ENCODE peak calls at places on chromosomes 11 and 22, in four cellular contexts. One of them, this sample, is unnamed.

GRCh38 chr11:68454767-68455166 is 5.8 kb upstream of the PPP6R3 start:
- DNase-seq in foreskin fibroblast: no peak
- DNase-seq in fibroblast of lung: no peak
- DNase-seq in colonic mucosa: no peak
- DNase-seq in this sample: no peak

GRCh38 chr11:68658097-68658496 is 26.2 kb upstream of the GAL start:
- DNase-seq in foreskin fibroblast: no peak
- DNase-seq in colonic mucosa: no peak
- DNase-seq in fibroblast of lung: peak
- DNase-seq in this sample: no peak

GRCh38 chr22:39518996-39519680 is 1.2 kb upstream of the ATF4 start:
- DNase-seq in foreskin fibroblast: no peak
- DNase-seq in colonic mucosa: peak
- DNase-seq in fibroblast of lung: peak
- DNase-seq in this sample: no peak

GRCh38 chr11:66579017-66579606 is 10.7 kb upstream of the CTSF start:
- DNase-seq in fibroblast of lung: peak
- DNase-seq in colonic mucosa: peak
- DNase-seq in foreskin fibroblast: peak
- DNase-seq in this sample: peak

GRCh38 chr22:49570032-49570848 is 257.4 kb downstream of the BRD1 start:
- DNase-seq in fibroblast of lung: no peak
- DNase-seq in foreskin fibroblast: no peak
- DNase-seq in colonic mucosa: no peak
- DNase-seq in this sample: no peak

GRCh38 chr11:72780291-72781062 is 13.4 kb downstream of the STARD10 start:
- DNase-seq in colonic mucosa: no peak
- DNase-seq in foreskin fibroblast: no peak
- DNase-seq in fibroblast of lung: no peak
- DNase-seq in this sample: no peak

GRCh38 chr11:128814856-128815705 is 52.0 kb downstream of the KCNJ1 start:
- DNase-seq in foreskin fibroblast: peak
- DNase-seq in fibroblast of lung: peak
- DNase-seq in colonic mucosa: no peak
- DNase-seq in this sample: no peak

GRCh38 chr11:67584205-67584880 is 731 bp downstream of the GSTP1 start:
- DNase-seq in colonic mucosa: peak
- DNase-seq in fibroblast of lung: peak
- DNase-seq in foreskin fibroblast: peak
- DNase-seq in this sample: no peak

GRCh38 chr11:130020323-130020722 is 17.7 kb upstream of the PRDM10 start:
- DNase-seq in fibroblast of lung: no peak
- DNase-seq in colonic mucosa: no peak
- DNase-seq in foreskin fibroblast: no peak
- DNase-seq in this sample: no peak

GRCh38 chr11:65224939-65225283 is 36.9 kb upstream of the POLA2 start:
- DNase-seq in foreskin fibroblast: peak
- DNase-seq in fibroblast of lung: peak
- DNase-seq in colonic mucosa: no peak
- DNase-seq in this sample: no peak

GRCh38 chr11:86160546-86161149 is 83.9 kb upstream of the EED start:
- DNase-seq in colonic mucosa: no peak
- DNase-seq in foreskin fibroblast: no peak
- DNase-seq in fibroblast of lung: no peak
- DNase-seq in this sample: no peak

GRCh38 chr22:50083462-50084081 is 1.7 kb downstream of the MLC1 start:
- DNase-seq in colonic mucosa: no peak
- DNase-seq in fibroblast of lung: no peak
- DNase-seq in foreskin fibroblast: no peak
- DNase-seq in this sample: no peak

GRCh38 chr11:59778122-59778521 is 22.9 kb downstream of the STX3 start:
- DNase-seq in foreskin fibroblast: no peak
- DNase-seq in colonic mucosa: peak
- DNase-seq in fibroblast of lung: no peak
- DNase-seq in this sample: no peak

GRCh38 chr22:39938509-39938908 is 21.7 kb upstream of the TMA7B start:
- DNase-seq in fibroblast of lung: no peak
- DNase-seq in colonic mucosa: no peak
- DNase-seq in foreskin fibroblast: no peak
- DNase-seq in this sample: peak

GRCh38 chr22:42275970-42276369 is 5.5 kb upstream of the TCF20 start:
- DNase-seq in colonic mucosa: no peak
- DNase-seq in fibroblast of lung: no peak
- DNase-seq in foreskin fibroblast: no peak
- DNase-seq in this sample: no peak

GRCh38 chr11:66443602-66444001 is 5.0 kb upstream of the MRPL11 start:
- DNase-seq in fibroblast of lung: peak
- DNase-seq in colonic mucosa: no peak
- DNase-seq in foreskin fibroblast: peak
- DNase-seq in this sample: no peak

DNA sequence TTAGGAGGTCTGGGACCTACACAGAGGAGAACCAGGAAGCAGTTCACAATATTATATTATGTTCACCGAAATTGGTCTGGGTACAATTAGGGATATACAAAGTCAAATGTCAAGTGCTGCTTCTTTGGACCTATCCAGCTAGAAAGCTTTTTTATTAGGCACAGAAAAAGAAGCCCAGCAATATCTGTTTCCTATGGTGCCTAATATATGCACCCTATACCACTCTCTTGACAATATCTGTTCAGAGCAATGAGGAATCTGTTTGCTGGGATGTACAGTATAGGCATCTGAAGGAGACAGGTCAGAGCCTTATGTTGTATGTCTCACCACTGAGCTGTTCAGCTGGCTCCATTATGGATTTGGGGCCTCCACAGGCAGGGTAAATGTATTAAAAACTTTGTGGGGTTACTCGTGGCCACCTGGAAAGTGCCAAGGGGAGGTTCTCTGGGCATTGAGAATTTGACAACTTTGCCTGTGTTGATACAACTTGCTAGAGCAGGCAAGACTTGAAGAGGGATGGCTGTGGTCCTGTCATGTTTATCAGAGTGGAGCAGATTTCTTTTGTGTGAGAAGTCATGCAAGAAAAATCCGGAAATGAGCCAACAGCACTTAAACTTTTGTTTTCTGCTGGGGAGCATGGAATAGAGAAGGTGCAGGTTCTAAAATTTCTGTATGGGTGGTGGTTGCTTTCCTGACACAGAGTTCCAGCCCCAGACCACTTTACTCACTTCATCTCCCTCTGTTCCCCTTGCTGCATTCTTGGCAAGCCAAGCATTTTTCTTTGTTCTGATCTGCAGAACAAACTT is 10.1 kb downstream of the STIM1 start:
- DNase-seq in foreskin fibroblast: peak
- DNase-seq in fibroblast of lung: peak
- DNase-seq in colonic mucosa: no peak
- DNase-seq in this sample: no peak
- H3K4me3 ChIP-seq in foreskin fibroblast: no peak
- H3K4me3 ChIP-seq in fibroblast of lung: no peak
- H3K4me3 ChIP-seq in colonic mucosa: no peak
- H3K4me3 ChIP-seq in this sample: peak

GRCh38 chr11:105757107-105757506 is 147.2 kb downstream of the GRIA4 start:
- DNase-seq in foreskin fibroblast: no peak
- DNase-seq in fibroblast of lung: no peak
- DNase-seq in colonic mucosa: no peak
- DNase-seq in this sample: no peak
- H3K4me3 ChIP-seq in foreskin fibroblast: no peak
- H3K4me3 ChIP-seq in fibroblast of lung: no peak
- H3K4me3 ChIP-seq in colonic mucosa: no peak
- H3K4me3 ChIP-seq in this sample: no peak

GRCh38 chr22:46761017-46761416 is 1.4 kb upstream of the TBC1D22A start:
- DNase-seq in colonic mucosa: no peak
- DNase-seq in foreskin fibroblast: no peak
- DNase-seq in fibroblast of lung: no peak
- DNase-seq in this sample: no peak
- H3K4me3 ChIP-seq in colonic mucosa: no peak
- H3K4me3 ChIP-seq in foreskin fibroblast: peak
- H3K4me3 ChIP-seq in fibroblast of lung: peak
- H3K4me3 ChIP-seq in this sample: no peak

DNA sequence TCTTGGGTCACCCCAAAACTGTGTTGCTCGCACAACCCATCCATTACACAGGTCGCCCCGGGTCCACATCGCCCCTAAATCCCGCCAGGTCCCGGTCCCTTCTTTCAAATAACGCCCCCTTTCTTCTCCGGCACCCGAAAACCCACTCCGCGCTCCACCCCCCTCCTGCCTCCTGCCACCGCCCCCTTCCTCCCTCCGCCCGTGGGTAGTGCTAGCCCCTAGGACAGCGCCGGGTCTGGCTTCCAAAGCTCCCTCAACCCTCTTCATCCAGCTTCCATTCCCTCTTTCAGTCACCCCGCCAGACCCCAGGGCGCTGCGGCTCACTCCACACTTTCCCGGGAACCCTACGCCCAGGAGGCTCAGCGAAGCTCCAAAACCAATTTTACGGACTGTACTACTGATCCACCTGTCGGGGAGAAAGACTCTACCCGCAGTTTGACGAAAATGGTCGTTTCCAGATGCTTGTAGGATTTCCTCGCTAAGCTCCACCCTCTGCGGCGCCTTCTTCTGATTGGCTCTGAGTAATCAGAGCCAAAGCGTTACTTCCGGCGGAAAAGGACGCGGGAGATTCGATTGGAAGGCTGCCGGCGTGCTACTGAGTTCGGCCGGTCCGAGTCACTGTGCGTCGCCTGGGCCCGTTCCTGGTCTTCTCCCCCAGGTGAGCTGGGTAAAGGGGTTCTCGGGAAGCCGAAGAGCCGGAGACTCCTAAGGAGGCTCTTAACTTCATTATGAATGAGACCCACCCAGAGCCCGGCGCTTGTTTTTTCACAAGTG is at the start of gene DDIAS:
- DNase-seq in foreskin fibroblast: peak
- DNase-seq in colonic mucosa: peak
- DNase-seq in fibroblast of lung: peak
- DNase-seq in this sample: peak
- H3K4me3 ChIP-seq in foreskin fibroblast: peak
- H3K4me3 ChIP-seq in colonic mucosa: peak
- H3K4me3 ChIP-seq in fibroblast of lung: peak
- H3K4me3 ChIP-seq in this sample: peak

GRCh38 chr11:609355-609811 is 6.4 kb downstream of the IRF7 start:
- DNase-seq in colonic mucosa: no peak
- DNase-seq in foreskin fibroblast: no peak
- DNase-seq in fibroblast of lung: no peak
- DNase-seq in this sample: no peak
- H3K4me3 ChIP-seq in colonic mucosa: no peak
- H3K4me3 ChIP-seq in foreskin fibroblast: no peak
- H3K4me3 ChIP-seq in fibroblast of lung: no peak
- H3K4me3 ChIP-seq in this sample: no peak

GRCh38 chr22:25419247-25420113 is 145.0 kb upstream of the GRK3 start:
- DNase-seq in fibroblast of lung: peak
- DNase-seq in colonic mucosa: peak
- DNase-seq in foreskin fibroblast: peak
- DNase-seq in this sample: no peak

GRCh38 chr22:25420471-25420924 is 144.0 kb upstream of the GRK3 start:
- DNase-seq in colonic mucosa: peak
- DNase-seq in fibroblast of lung: no peak
- DNase-seq in foreskin fibroblast: no peak
- DNase-seq in this sample: no peak

GRCh38 chr22:25417792-25418191 is 146.7 kb upstream of the GRK3 start:
- DNase-seq in fibroblast of lung: no peak
- DNase-seq in foreskin fibroblast: no peak
- DNase-seq in colonic mucosa: no peak
- DNase-seq in this sample: no peak

GRCh38 chr22:25420925-25421904 is 143.3 kb upstream of the GRK3 start:
- DNase-seq in foreskin fibroblast: no peak
- DNase-seq in colonic mucosa: no peak
- DNase-seq in fibroblast of lung: peak
- DNase-seq in this sample: no peak
- H3K4me3 ChIP-seq in foreskin fibroblast: no peak
- H3K4me3 ChIP-seq in colonic mucosa: peak
- H3K4me3 ChIP-seq in fibroblast of lung: no peak
- H3K4me3 ChIP-seq in this sample: no peak

GRCh38 chr11:77815459-77815858 is 5.1 kb downstream of the RSF1 start:
- DNase-seq in fibroblast of lung: no peak
- DNase-seq in foreskin fibroblast: no peak
- DNase-seq in colonic mucosa: no peak
- DNase-seq in this sample: no peak
- H3K4me3 ChIP-seq in fibroblast of lung: no peak
- H3K4me3 ChIP-seq in foreskin fibroblast: no peak
- H3K4me3 ChIP-seq in colonic mucosa: no peak
- H3K4me3 ChIP-seq in this sample: no peak

This sample was measured in CD8-positive, alpha-beta T cell.